ENCODE peak calls at places on chromosome 18, in four cellular contexts. N, Q, M and P are unnamed samples.

GRCh38 chr18:23856466-23857175 is 157.9 kb upstream of the TTC39C start:
- DNase-seq in N (no peak), Q (no peak), M (no peak), P (no peak)

GRCh38 chr18:68796936-68797690 is 767 bp upstream of the CCDC102B start:
- DNase-seq in N (no peak), Q (no peak), M (no peak), P (no peak)

GRCh38 chr18:22912835-22913234 is 20.3 kb upstream of the RBBP8 start:
- DNase-seq in N (no peak), Q (no peak), M (no peak), P (no peak)

GRCh38 chr18:63795611-63796010 is 20.4 kb downstream of the SERPINB7 start:
- DNase-seq in N (no peak), Q (no peak), M (no peak), P (no peak)

GRCh38 chr18:76679877-76680276 is 142.5 kb upstream of the ZNF236 start:
- DNase-seq in N (peak; percentile 30), Q (no peak), M (no peak), P (no peak)

GRCh38 chr18:28718696-28719095 is 541.8 kb upstream of the CDH2 start:
- DNase-seq in N (no peak), Q (no peak), M (no peak), P (no peak)

GRCh38 chr18:32918692-32919250 is 145.9 kb upstream of the KLHL14 start:
- DNase-seq in N (no peak), Q (no peak), M (no peak), P (no peak)

GRCh38 chr18:69948919-69949537 is 1.4 kb upstream of the CD226 start:
- DNase-seq in N (no peak), Q (no peak), M (peak; percentile 88), P (no peak)

GRCh38 chr18:35289293-35290069 is 548 bp downstream of the ZSCAN30 start:
- DNase-seq in N (peak; percentile 26), Q (peak; percentile 17), M (no peak), P (peak; percentile 4)

GRCh38 chr18:22021701-22022100 is 147.7 kb upstream of the GATA6 start:
- DNase-seq in N (no peak), Q (no peak), M (no peak), P (peak; percentile 69)

GRCh38 chr18:79797518-79798345 is at the start of gene KCNG2:
- DNase-seq in N (peak; percentile 63), Q (no peak), M (no peak), P (no peak)

GRCh38 chr18:71799016-71799673 is 745.0 kb downstream of the CBLN2 start:
- DNase-seq in N (no peak), Q (no peak), M (no peak), P (no peak)

GRCh38 chr18:55092166-55092565 is 132.9 kb upstream of the CCDC68 start:
- DNase-seq in N (no peak), Q (no peak), M (no peak), P (no peak)

GRCh38 chr18:55478301-55478660 is 109.7 kb downstream of the TCF4 start:
- DNase-seq in N (no peak), Q (no peak), M (no peak), P (no peak)

GRCh38 chr18:55422456-55423185 is 165.4 kb downstream of the TCF4 start:
- DNase-seq in N (no peak), Q (no peak), M (no peak), P (no peak)

GRCh38 chr18:11119962-11120361 is 29.4 kb downstream of the PIEZO2 start:
- DNase-seq in N (no peak), Q (no peak), M (no peak), P (peak; percentile 94)

GRCh38 chr18:55405655-55406373 is 182.2 kb downstream of the TCF4 start:
- DNase-seq in N (no peak), Q (peak; percentile 11), M (no peak), P (no peak)

GRCh38 chr18:33581816-33582215 is 3.8 kb downstream of the ASXL3 start:
- DNase-seq in N (no peak), Q (no peak), M (no peak), P (no peak)

GRCh38 chr18:3579701-3580100 is 129.7 kb downstream of the TGIF1 start:
- DNase-seq in N (no peak), Q (no peak), M (no peak), P (no peak)

GRCh38 chr18:41121116-41121826 is 833.8 kb upstream of the PIK3C3 start:
- DNase-seq in N (no peak), Q (no peak), M (no peak), P (no peak)

GRCh38 chr18:68676913-68677312 is 38.0 kb downstream of the TMX3 start:
- DNase-seq in N (no peak), Q (no peak), M (no peak), P (no peak)

GRCh38 chr18:446941-447560 is 53.5 kb downstream of the COLEC12 start:
- DNase-seq in N (no peak), Q (no peak), M (no peak), P (no peak)

GRCh38 chr18:9404565-9405060 is 70.0 kb downstream of the TWSG1 start:
- DNase-seq in N (no peak), Q (peak; percentile 76), M (no peak), P (no peak)

GRCh38 chr18:76578571-76579300 is 83.7 kb upstream of the ZNF516 start:
- DNase-seq in N (no peak), Q (no peak), M (no peak), P (no peak)

GRCh38 chr18:75472906-75473305 is 45.4 kb upstream of the SMIM21 start:
- DNase-seq in N (no peak), Q (no peak), M (no peak), P (no peak)

GRCh38 chr18:63831080-63831788 is 56.0 kb downstream of the SERPINB7 start:
- DNase-seq in N (no peak), Q (no peak), M (no peak), P (no peak)

GRCh38 chr18:38940863-38941531 is 1375.4 kb upstream of the CELF4 start:
- DNase-seq in N (no peak), Q (peak; percentile 15), M (peak; percentile 99), P (peak; percentile 57)

GRCh38 chr18:35619468-35619867 is 37.9 kb downstream of the GALNT1 start:
- DNase-seq in N (no peak), Q (no peak), M (no peak), P (no peak)

GRCh38 chr18:45167631-45168225 is 447.5 kb upstream of the SLC14A2 start:
- DNase-seq in N (no peak), Q (no peak), M (no peak), P (no peak)

GRCh38 chr18:48813833-48814489 is 136.8 kb downstream of the SMAD7 start:
- DNase-seq in N (no peak), Q (peak; percentile 38), M (no peak), P (no peak)

GRCh38 chr18:48810805-48811204 is 140.0 kb downstream of the SMAD7 start:
- DNase-seq in N (no peak), Q (no peak), M (no peak), P (no peak)

GRCh38 chr18:48809365-48809764 is 141.4 kb downstream of the SMAD7 start:
- DNase-seq in N (no peak), Q (no peak), M (no peak), P (no peak)

GRCh38 chr18:48808476-48808875 is 142.3 kb downstream of the SMAD7 start:
- DNase-seq in N (no peak), Q (no peak), M (no peak), P (no peak)

DNA sequence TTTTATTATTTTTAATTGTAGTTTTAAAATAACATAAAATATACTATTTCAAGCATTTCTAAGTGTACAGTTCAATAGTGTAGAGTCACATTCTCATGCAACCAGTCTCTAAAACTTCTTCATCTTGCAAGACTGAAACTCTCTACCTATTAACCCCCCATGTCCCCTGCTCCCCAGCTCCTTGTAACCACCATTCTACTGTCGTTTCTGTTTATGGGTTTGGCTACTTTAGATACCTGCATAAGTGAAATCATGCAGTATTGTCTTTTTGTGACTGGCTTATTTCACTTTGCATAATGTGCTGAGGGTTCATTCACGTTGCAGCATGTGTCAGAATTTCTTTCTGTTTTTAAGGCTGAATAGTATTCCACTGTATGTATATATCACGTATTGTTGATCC is 139.4 kb downstream of the SMAD7 start:
- DNase-seq in N (no peak), Q (no peak), M (no peak), P (no peak)
- TF ChIP-seq ETV6 in N (no peak), Q (no peak), M (no peak), P (no peak)

DNA sequence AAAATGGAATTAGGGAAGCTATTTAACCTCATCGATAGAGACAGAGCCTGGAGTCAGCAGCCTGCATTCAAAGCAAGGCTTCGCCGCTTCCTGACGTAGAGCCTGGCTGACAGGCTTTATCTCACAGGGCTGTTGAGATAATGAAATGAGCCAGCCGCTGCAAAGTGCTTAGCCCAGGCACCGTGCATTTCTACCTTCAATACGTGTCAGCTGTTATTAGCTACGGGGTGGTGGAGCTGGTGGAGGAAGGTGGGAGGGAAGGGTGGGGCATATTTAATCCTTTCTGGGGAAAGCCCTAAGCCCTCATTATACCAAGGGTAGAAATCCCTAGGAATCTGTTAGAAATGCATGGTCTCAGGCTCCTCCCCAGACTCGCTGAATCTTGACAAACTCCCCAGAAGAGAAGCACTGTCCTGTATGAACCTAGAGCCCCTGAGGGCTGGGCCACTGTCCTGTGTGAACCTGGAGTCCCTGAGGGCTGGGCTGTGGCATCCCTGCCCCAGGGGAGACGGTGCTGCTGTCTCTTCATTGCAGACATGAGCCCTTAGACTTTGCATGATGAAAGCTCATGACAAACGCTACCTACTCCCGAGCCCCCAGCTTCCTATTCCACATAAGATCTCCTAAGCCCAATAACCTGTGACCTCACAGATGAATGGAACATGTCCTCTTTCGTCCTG is 72.4 kb downstream of the ALPK2 start:
- DNase-seq in N (no peak), Q (no peak), M (no peak), P (no peak)
- TF ChIP-seq ETV6 in N (no peak), Q (no peak), M (no peak), P (no peak)

GRCh38 chr18:12657849-12658829 is at the start of gene SPIRE1:
- DNase-seq in N (peak; percentile 70), Q (peak; percentile 82), M (no peak), P (peak; percentile 29)
- TF ChIP-seq ETV6 in N (peak; percentile 62), Q (no peak), M (no peak), P (no peak)

DNA sequence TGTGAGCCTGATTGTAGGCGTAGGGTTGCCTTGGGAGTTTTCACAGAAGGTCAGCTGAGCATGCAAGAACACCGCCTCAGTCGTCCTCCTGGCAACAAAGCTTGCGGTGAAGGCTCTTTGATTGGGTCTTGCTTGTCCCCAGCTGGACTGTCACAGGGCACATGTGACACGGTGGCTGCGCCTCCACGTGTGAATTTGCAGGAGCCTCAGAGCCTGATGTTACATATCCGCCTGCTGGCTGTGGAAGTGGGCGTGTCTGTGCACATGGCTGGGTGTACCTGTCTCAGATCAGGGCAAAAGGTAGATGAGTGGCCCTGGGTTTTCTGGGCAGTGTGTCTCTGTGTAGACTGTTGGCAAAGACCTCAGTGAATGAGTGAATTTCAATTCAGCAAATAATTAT is 228.8 kb downstream of the HAUS1 start:
- DNase-seq in N (no peak), Q (no peak), M (no peak), P (no peak)
- TF ChIP-seq ETV6 in N (no peak), Q (no peak), M (no peak), P (no peak)

DNA sequence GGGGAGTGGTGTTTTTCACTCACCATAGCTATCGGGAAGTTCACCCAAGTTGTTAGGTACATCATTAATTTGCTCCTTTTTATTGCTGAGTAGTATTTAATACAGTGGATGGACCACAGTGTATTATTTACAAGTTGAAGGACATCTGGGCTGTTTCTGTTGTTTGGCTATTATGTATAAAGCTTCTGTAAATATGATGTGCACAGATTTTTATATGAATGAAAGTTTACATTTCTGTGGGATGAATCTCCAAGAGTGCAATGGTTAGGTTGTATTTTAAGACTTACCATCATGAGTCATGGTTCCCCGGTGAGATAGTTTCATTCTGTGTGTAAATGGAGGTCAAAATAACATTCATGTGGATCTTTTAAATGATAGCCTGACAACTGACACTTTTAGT is 337.4 kb downstream of the PTPRM start:
- DNase-seq in N (no peak), Q (no peak), M (no peak), P (no peak)
- TF ChIP-seq ETV6 in N (no peak), Q (no peak), M (no peak), P (no peak)

GRCh38 chr18:58866261-58867232 is 1.9 kb downstream of the ZNF532 start:
- DNase-seq in N (no peak), Q (no peak), M (no peak), P (no peak)
- TF ChIP-seq ETV6 in N (no peak), Q (no peak), M (no peak), P (no peak)